ENCODE peak calls at places on chromosomes 7 and 10, in ten cellular contexts. One of them, this sample, is unnamed.

GRCh38 chr10:108561649-108562048 is 1361.7 kb downstream of the XPNPEP1 start:
- DNase-seq in Karpas-422: no peak
- DNase-seq in OCI-LY7: no peak
- DNase-seq in SK-N-SH: no peak
- DNase-seq in hepatocyte: no peak
- DNase-seq in GM23338: no peak
- DNase-seq in MM.1S: no peak
- DNase-seq in GM23248: peak; percentile 74
- DNase-seq in HCT116: no peak
- DNase-seq in PC-3: peak; percentile 95
- DNase-seq in this sample: no peak

GRCh38 chr7:159306012-159306411 is 161.3 kb upstream of the VIPR2 start:
- DNase-seq in GM23248: no peak
- DNase-seq in hepatocyte: no peak
- DNase-seq in HCT116: no peak
- DNase-seq in MM.1S: no peak
- DNase-seq in OCI-LY7: no peak
- DNase-seq in PC-3: no peak
- DNase-seq in GM23338: no peak
- DNase-seq in SK-N-SH: no peak
- DNase-seq in Karpas-422: no peak
- DNase-seq in this sample: no peak

GRCh38 chr7:151608031-151608551 is 88.4 kb upstream of the RHEB start:
- DNase-seq in MM.1S: no peak
- DNase-seq in Karpas-422: no peak
- DNase-seq in OCI-LY7: no peak
- DNase-seq in SK-N-SH: peak; percentile 46
- DNase-seq in GM23338: no peak
- DNase-seq in PC-3: peak; percentile 27
- DNase-seq in HCT116: peak; percentile 90
- DNase-seq in hepatocyte: peak; percentile 73
- DNase-seq in GM23248: no peak
- DNase-seq in this sample: peak; percentile 76

GRCh38 chr7:28549998-28550397 is 137.7 kb downstream of the CREB5 start:
- DNase-seq in GM23338: no peak
- DNase-seq in PC-3: no peak
- DNase-seq in hepatocyte: no peak
- DNase-seq in OCI-LY7: no peak
- DNase-seq in Karpas-422: no peak
- DNase-seq in HCT116: no peak
- DNase-seq in SK-N-SH: no peak
- DNase-seq in MM.1S: no peak
- DNase-seq in GM23248: no peak
- DNase-seq in this sample: no peak

GRCh38 chr10:71459513-71459912 is 62.8 kb downstream of the CDH23 start:
- DNase-seq in OCI-LY7: no peak
- DNase-seq in GM23248: no peak
- DNase-seq in GM23338: peak; percentile 34
- DNase-seq in MM.1S: no peak
- DNase-seq in Karpas-422: no peak
- DNase-seq in PC-3: no peak
- DNase-seq in SK-N-SH: no peak
- DNase-seq in HCT116: no peak
- DNase-seq in hepatocyte: no peak
- DNase-seq in this sample: no peak

GRCh38 chr10:10644317-10645111 is 373.2 kb upstream of the CELF2 start:
- DNase-seq in SK-N-SH: no peak
- DNase-seq in MM.1S: no peak
- DNase-seq in HCT116: no peak
- DNase-seq in hepatocyte: no peak
- DNase-seq in Karpas-422: peak; percentile 34
- DNase-seq in GM23248: peak; percentile 92
- DNase-seq in PC-3: no peak
- DNase-seq in GM23338: no peak
- DNase-seq in OCI-LY7: no peak
- DNase-seq in this sample: no peak

GRCh38 chr7:158657189-158657746 is 47.3 kb downstream of the NCAPG2 start:
- DNase-seq in OCI-LY7: peak; percentile 31
- DNase-seq in GM23248: no peak
- DNase-seq in SK-N-SH: no peak
- DNase-seq in MM.1S: peak; percentile 98
- DNase-seq in HCT116: no peak
- DNase-seq in PC-3: no peak
- DNase-seq in Karpas-422: no peak
- DNase-seq in hepatocyte: no peak
- DNase-seq in GM23338: no peak
- DNase-seq in this sample: no peak

GRCh38 chr7:139023076-139023475 is 12.8 kb downstream of the ZC3HAV1L start:
- DNase-seq in GM23248: no peak
- DNase-seq in SK-N-SH: no peak
- DNase-seq in OCI-LY7: no peak
- DNase-seq in PC-3: no peak
- DNase-seq in MM.1S: no peak
- DNase-seq in HCT116: no peak
- DNase-seq in hepatocyte: no peak
- DNase-seq in Karpas-422: no peak
- DNase-seq in GM23338: no peak
- DNase-seq in this sample: no peak

GRCh38 chr10:119657725-119658124 is 6.5 kb downstream of the BAG3 start:
- DNase-seq in GM23338: no peak
- DNase-seq in SK-N-SH: no peak
- DNase-seq in MM.1S: no peak
- DNase-seq in HCT116: no peak
- DNase-seq in Karpas-422: no peak
- DNase-seq in hepatocyte: peak; percentile 41
- DNase-seq in OCI-LY7: no peak
- DNase-seq in GM23248: peak; percentile 67
- DNase-seq in PC-3: peak; percentile 50
- DNase-seq in this sample: no peak
- H3K4me3 ChIP-seq in GM23338: no peak overlapping the region
- H3K4me3 ChIP-seq in SK-N-SH: no peak overlapping the region
- H3K4me3 ChIP-seq in MM.1S: no peak overlapping the region
- H3K4me3 ChIP-seq in HCT116: peak overlapping the region; percentile 42
- H3K4me3 ChIP-seq in Karpas-422: no peak overlapping the region
- H3K4me3 ChIP-seq in hepatocyte: no peak overlapping the region
- H3K4me3 ChIP-seq in OCI-LY7: no peak overlapping the region
- H3K4me3 ChIP-seq in GM23248: peak overlapping the region; percentile 45
- H3K4me3 ChIP-seq in PC-3: peak overlapping the region; percentile 35
- H3K4me3 ChIP-seq in this sample: peak overlapping the region; percentile 11

DNA sequence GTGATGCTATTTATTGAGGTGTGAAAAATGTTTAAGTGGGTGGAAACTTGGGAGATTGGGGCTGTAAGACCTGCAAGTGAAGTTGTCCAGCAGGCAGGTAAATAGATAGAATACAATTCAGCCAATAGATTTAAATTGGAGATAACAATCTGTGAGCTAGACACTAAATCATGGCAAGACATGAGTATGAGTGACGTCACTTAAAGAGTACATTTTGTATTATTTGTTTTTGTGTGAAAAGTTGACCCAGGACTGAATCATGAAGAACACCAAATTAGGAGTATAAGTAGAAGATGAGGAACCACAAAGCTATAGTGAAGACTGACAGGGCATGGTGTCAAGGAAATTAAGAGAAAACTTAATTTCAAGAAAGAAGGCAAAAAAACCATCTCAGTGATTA is 249.1 kb upstream of the SEMA3C start:
- DNase-seq in OCI-LY7: no peak
- DNase-seq in HCT116: no peak
- DNase-seq in hepatocyte: no peak
- DNase-seq in PC-3: peak; percentile 42
- DNase-seq in MM.1S: no peak
- DNase-seq in GM23338: no peak
- DNase-seq in SK-N-SH: no peak
- DNase-seq in Karpas-422: no peak
- DNase-seq in GM23248: no peak
- DNase-seq in this sample: no peak
- H3K9me2 ChIP-seq in OCI-LY7: no peaks in the 10 kb centered on the region
- H3K9me2 ChIP-seq in HCT116: no peaks in the 10 kb centered on the region
- H3K9me2 ChIP-seq in hepatocyte: no peaks in the 10 kb centered on the region
- H3K9me2 ChIP-seq in PC-3: no peaks in the 10 kb centered on the region
- H3K9me2 ChIP-seq in MM.1S: no peaks in the 10 kb centered on the region
- H3K9me2 ChIP-seq in GM23338: no peaks in the 10 kb centered on the region
- H3K9me2 ChIP-seq in SK-N-SH: no peaks in the 10 kb centered on the region
- H3K9me2 ChIP-seq in Karpas-422: no peaks in the 10 kb centered on the region
- H3K9me2 ChIP-seq in GM23248: peaks cover 4% of the 10 kb centered on the region
- H3K9me2 ChIP-seq in this sample: peaks cover 4% of the 10 kb centered on the region

GRCh38 chr7:117728858-117729257 is 144.4 kb downstream of the CTTNBP2 start:
- DNase-seq in GM23248: no peak
- DNase-seq in MM.1S: no peak
- DNase-seq in HCT116: no peak
- DNase-seq in GM23338: no peak
- DNase-seq in Karpas-422: no peak
- DNase-seq in SK-N-SH: no peak
- DNase-seq in PC-3: no peak
- DNase-seq in hepatocyte: no peak
- DNase-seq in OCI-LY7: no peak
- DNase-seq in this sample: no peak
- H3K36me3 ChIP-seq in GM23248: no peaks in the 10 kb centered on the region
- H3K36me3 ChIP-seq in MM.1S: no peaks in the 10 kb centered on the region
- H3K36me3 ChIP-seq in HCT116: no peaks in the 10 kb centered on the region
- H3K36me3 ChIP-seq in GM23338: peaks cover 7% of the 10 kb centered on the region
- H3K36me3 ChIP-seq in Karpas-422: no peaks in the 10 kb centered on the region
- H3K36me3 ChIP-seq in SK-N-SH: no peaks in the 10 kb centered on the region
- H3K36me3 ChIP-seq in PC-3: no peaks in the 10 kb centered on the region
- H3K36me3 ChIP-seq in hepatocyte: no peaks in the 10 kb centered on the region
- H3K36me3 ChIP-seq in OCI-LY7: no peaks in the 10 kb centered on the region
- H3K36me3 ChIP-seq in this sample: no peaks in the 10 kb centered on the region

GRCh38 chr7:46534593-46535271 is 613.7 kb upstream of the IGFBP3 start:
- DNase-seq in Karpas-422: no peak
- DNase-seq in OCI-LY7: no peak
- DNase-seq in MM.1S: no peak
- DNase-seq in PC-3: no peak
- DNase-seq in HCT116: no peak
- DNase-seq in SK-N-SH: no peak
- DNase-seq in GM23248: peak; percentile 9
- DNase-seq in hepatocyte: no peak
- DNase-seq in GM23338: peak; percentile 41
- DNase-seq in this sample: no peak
- H3K4me3 ChIP-seq in Karpas-422: no peak overlapping the region
- H3K4me3 ChIP-seq in OCI-LY7: no peak overlapping the region
- H3K4me3 ChIP-seq in MM.1S: no peak overlapping the region
- H3K4me3 ChIP-seq in PC-3: no peak overlapping the region
- H3K4me3 ChIP-seq in HCT116: no peak overlapping the region
- H3K4me3 ChIP-seq in SK-N-SH: no peak overlapping the region
- H3K4me3 ChIP-seq in GM23248: no peak overlapping the region
- H3K4me3 ChIP-seq in hepatocyte: no peak overlapping the region
- H3K4me3 ChIP-seq in GM23338: no peak overlapping the region
- H3K4me3 ChIP-seq in this sample: no peak overlapping the region

DNA sequence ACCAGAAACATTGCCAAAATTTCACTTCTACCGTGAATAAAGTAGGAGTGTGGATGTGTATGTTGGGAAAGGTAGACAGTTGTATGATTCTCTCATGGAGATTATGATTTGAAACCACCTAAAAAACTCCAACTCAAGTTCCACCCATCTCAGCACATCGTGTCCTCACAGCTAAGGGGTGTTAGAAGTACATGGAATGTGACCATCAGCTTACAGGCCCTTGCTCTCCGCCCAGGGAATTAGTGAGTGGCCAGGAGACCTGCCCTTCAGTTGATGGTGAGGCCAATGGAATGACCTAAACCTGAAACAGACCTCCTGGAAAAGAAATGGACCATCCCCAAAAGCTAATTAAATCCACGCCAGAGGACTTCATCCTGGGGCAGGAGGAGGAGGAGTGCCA is 2.1 kb upstream of the WNT2 start:
- DNase-seq in HCT116: no peak
- DNase-seq in OCI-LY7: no peak
- DNase-seq in MM.1S: no peak
- DNase-seq in SK-N-SH: no peak
- DNase-seq in GM23248: no peak
- DNase-seq in hepatocyte: no peak
- DNase-seq in Karpas-422: no peak
- DNase-seq in PC-3: no peak
- DNase-seq in GM23338: peak; percentile 55
- DNase-seq in this sample: no peak
- H3K9me2 ChIP-seq in HCT116: no peaks in the 10 kb centered on the region
- H3K9me2 ChIP-seq in OCI-LY7: no peaks in the 10 kb centered on the region
- H3K9me2 ChIP-seq in MM.1S: no peaks in the 10 kb centered on the region
- H3K9me2 ChIP-seq in SK-N-SH: no peaks in the 10 kb centered on the region
- H3K9me2 ChIP-seq in GM23248: no peaks in the 10 kb centered on the region
- H3K9me2 ChIP-seq in hepatocyte: no peaks in the 10 kb centered on the region
- H3K9me2 ChIP-seq in Karpas-422: no peaks in the 10 kb centered on the region
- H3K9me2 ChIP-seq in PC-3: no peaks in the 10 kb centered on the region
- H3K9me2 ChIP-seq in GM23338: no peaks in the 10 kb centered on the region
- H3K9me2 ChIP-seq in this sample: no peaks in the 10 kb centered on the region

DNA sequence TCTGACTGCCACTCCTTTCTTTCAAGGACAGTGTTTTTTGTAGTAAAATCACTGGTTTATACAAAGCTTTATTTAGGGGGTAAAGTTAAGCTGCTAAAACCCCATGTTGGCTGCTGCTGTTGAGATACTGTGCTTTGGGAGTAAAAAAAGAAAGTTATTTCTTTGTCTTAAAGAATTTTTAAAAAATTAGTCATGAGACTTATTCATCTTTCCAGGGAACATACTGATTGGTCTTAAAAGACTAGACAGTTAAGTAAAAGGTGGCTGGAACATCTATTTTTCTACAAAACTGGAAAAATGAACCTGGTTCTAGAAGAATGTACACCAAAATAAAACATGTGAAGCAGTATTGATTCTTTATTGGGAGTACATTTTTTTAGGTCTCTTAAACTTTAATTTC is 20.6 kb downstream of the BBIP1 start:
- DNase-seq in OCI-LY7: no peak
- DNase-seq in HCT116: no peak
- DNase-seq in PC-3: no peak
- DNase-seq in GM23248: peak; percentile 57
- DNase-seq in Karpas-422: no peak
- DNase-seq in MM.1S: no peak
- DNase-seq in hepatocyte: no peak
- DNase-seq in SK-N-SH: no peak
- DNase-seq in GM23338: no peak
- DNase-seq in this sample: no peak
- H3K36me3 ChIP-seq in OCI-LY7: peaks cover 85% of the 10 kb centered on the region
- H3K36me3 ChIP-seq in HCT116: no peaks in the 10 kb centered on the region
- H3K36me3 ChIP-seq in PC-3: no peaks in the 10 kb centered on the region
- H3K36me3 ChIP-seq in GM23248: peaks cover 36% of the 10 kb centered on the region
- H3K36me3 ChIP-seq in Karpas-422: peaks cover 35% of the 10 kb centered on the region
- H3K36me3 ChIP-seq in MM.1S: no peaks in the 10 kb centered on the region
- H3K36me3 ChIP-seq in hepatocyte: peaks cover 9% of the 10 kb centered on the region
- H3K36me3 ChIP-seq in SK-N-SH: peaks cover 68% of the 10 kb centered on the region
- H3K36me3 ChIP-seq in GM23338: no peaks in the 10 kb centered on the region
- H3K36me3 ChIP-seq in this sample: peaks cover 8% of the 10 kb centered on the region

GRCh38 chr7:131921016-131921415 is 364.6 kb upstream of the PODXL start:
- DNase-seq in GM23338: no peak
- DNase-seq in SK-N-SH: no peak
- DNase-seq in Karpas-422: no peak
- DNase-seq in hepatocyte: no peak
- DNase-seq in HCT116: no peak
- DNase-seq in GM23248: peak; percentile 28
- DNase-seq in PC-3: no peak
- DNase-seq in MM.1S: no peak
- DNase-seq in OCI-LY7: no peak
- DNase-seq in this sample: no peak
- H3K4me3 ChIP-seq in GM23338: no peak overlapping the region
- H3K4me3 ChIP-seq in SK-N-SH: no peak overlapping the region
- H3K4me3 ChIP-seq in Karpas-422: no peak overlapping the region
- H3K4me3 ChIP-seq in hepatocyte: no peak overlapping the region
- H3K4me3 ChIP-seq in HCT116: no peak overlapping the region
- H3K4me3 ChIP-seq in GM23248: no peak overlapping the region
- H3K4me3 ChIP-seq in PC-3: no peak overlapping the region
- H3K4me3 ChIP-seq in MM.1S: no peak overlapping the region
- H3K4me3 ChIP-seq in OCI-LY7: no peak overlapping the region
- H3K4me3 ChIP-seq in this sample: no peak overlapping the region

GRCh38 chr7:150370612-150371071 is 2.0 kb downstream of the REPIN1 start:
- DNase-seq in PC-3: peak; percentile 19
- DNase-seq in MM.1S: no peak
- DNase-seq in GM23248: peak; percentile 71
- DNase-seq in GM23338: no peak
- DNase-seq in OCI-LY7: no peak
- DNase-seq in Karpas-422: no peak
- DNase-seq in hepatocyte: no peak
- DNase-seq in HCT116: no peak
- DNase-seq in SK-N-SH: no peak
- DNase-seq in this sample: no peak
- H3K9me2 ChIP-seq in PC-3: no peaks in the 10 kb centered on the region
- H3K9me2 ChIP-seq in MM.1S: no peaks in the 10 kb centered on the region
- H3K9me2 ChIP-seq in GM23248: no peaks in the 10 kb centered on the region
- H3K9me2 ChIP-seq in GM23338: no peaks in the 10 kb centered on the region
- H3K9me2 ChIP-seq in OCI-LY7: no peaks in the 10 kb centered on the region
- H3K9me2 ChIP-seq in Karpas-422: no peaks in the 10 kb centered on the region
- H3K9me2 ChIP-seq in hepatocyte: no peaks in the 10 kb centered on the region
- H3K9me2 ChIP-seq in HCT116: no peaks in the 10 kb centered on the region
- H3K9me2 ChIP-seq in SK-N-SH: no peaks in the 10 kb centered on the region
- H3K9me2 ChIP-seq in this sample: no peaks in the 10 kb centered on the region

This sample was measured in PC-9.